ENCODE peak calls at places on chromosomes 5 and 9, in nine cellular contexts. C is K562, M is sigmoid colon, F is ovary, I is tibial nerve, Z is stomach, H is A549, P is GM12878, W is suprapubic skin. D is an unnamed sample.

GRCh38 chr9:76321185-76321828 is 72.9 kb downstream of the RFK start:
- DNase-seq in P (no peak), Z (no peak), W (no peak), C (no peak), M (no peak), H (peak), I (no peak), F (no peak), D (no peak)

GRCh38 chr9:71518045-71518888 is 250.0 kb downstream of the CEMIP2 start:
- DNase-seq in F (no peak), M (no peak), H (no peak), C (no peak), W (no peak), Z (no peak), P (no peak), I (no peak), D (no peak)

GRCh38 chr5:177335701-177336065 is 15.8 kb downstream of the LMAN2 start:
- DNase-seq in M (no peak), Z (no peak), F (no peak), C (no peak), W (no peak), H (no peak), I (no peak), P (no peak), D (no peak)

GRCh38 chr9:21028476-21028875 is 3.0 kb downstream of the HACD4 start:
- DNase-seq in F (no peak), W (no peak), I (no peak), Z (no peak), M (no peak), H (no peak), C (no peak), P (no peak), D (no peak)

GRCh38 chr9:129595323-129595741 is 25.6 kb downstream of the C9orf50 start:
- DNase-seq in H (no peak), M (no peak), I (no peak), C (no peak), W (no peak), Z (no peak), F (no peak), P (no peak), D (no peak)

GRCh38 chr5:115551415-115551814 is 6.8 kb upstream of the FEM1C start:
- DNase-seq in P (no peak), I (no peak), H (peak), C (peak), F (no peak), W (no peak), Z (no peak), M (no peak), D (peak)

GRCh38 chr5:74626386-74627222 is 13.9 kb downstream of the ENC1 start:
- DNase-seq in H (no peak), W (no peak), I (no peak), M (no peak), C (no peak), F (no peak), P (no peak), Z (no peak), D (no peak)

GRCh38 chr5:123496892-123497291 is 15.1 kb upstream of the CSNK1G3 start:
- DNase-seq in M (no peak), H (no peak), F (no peak), W (no peak), Z (no peak), I (no peak), C (no peak), P (no peak), D (no peak)

GRCh38 chr5:56481998-56482698 is 249.0 kb upstream of the ANKRD55 start:
- DNase-seq in W (no peak), F (no peak), H (no peak), Z (no peak), I (no peak), P (no peak), M (no peak), C (no peak), D (no peak)

GRCh38 chr5:135371738-135372232 is 27.2 kb downstream of the MACROH2A1 start:
- DNase-seq in F (no peak), I (no peak), P (no peak), W (peak), C (no peak), H (peak), Z (no peak), M (no peak), D (no peak)

GRCh38 chr5:1881731-1882336 is 891 bp downstream of the IRX4 start:
- DNase-seq in Z (no peak), H (no peak), W (no peak), M (no peak), P (no peak), F (no peak), C (no peak), I (no peak), D (no peak)

GRCh38 chr9:126523621-126524111 is 90.1 kb upstream of the LMX1B start:
- DNase-seq in I (peak), H (no peak), M (peak), F (no peak), W (peak), Z (no peak), C (no peak), P (no peak), D (no peak)

GRCh38 chr5:151081426-151082273 is 816 bp upstream of the TNIP1 start:
- DNase-seq in P (no peak), M (no peak), H (no peak), C (no peak), F (no peak), W (no peak), I (peak), Z (no peak), D (no peak)

GRCh38 chr5:69494481-69494880 is 1.9 kb downstream of the OCLN start:
- DNase-seq in C (no peak), I (no peak), M (no peak), P (no peak), Z (no peak), H (no peak), W (no peak), F (no peak), D (no peak)

GRCh38 chr5:146706321-146706972 is 172.1 kb downstream of the PPP2R2B start:
- DNase-seq in I (no peak), W (no peak), C (no peak), F (no peak), Z (no peak), P (no peak), M (no peak), H (peak), D (no peak)

GRCh38 chr9:17578911-17579793 is at the start of gene SH3GL2:
- DNase-seq in F (peak), Z (peak), I (no peak), W (no peak), P (no peak), H (peak), M (no peak), C (no peak), D (peak)

GRCh38 chr5:154251529-154251928 is 61.0 kb downstream of the GALNT10 start:
- DNase-seq in M (no peak), I (no peak), C (no peak), W (no peak), F (no peak), Z (no peak), H (no peak), P (no peak), D (no peak)

GRCh38 chr9:98720402-98720801 is 11.7 kb upstream of the GABBR2 start:
- DNase-seq in F (no peak), H (no peak), P (no peak), C (no peak), W (no peak), M (no peak), I (no peak), Z (no peak), D (no peak)

GRCh38 chr9:98199388-98200033 is 7.1 kb upstream of the CORO2A start:
- DNase-seq in P (no peak), I (no peak), M (no peak), C (no peak), W (no peak), Z (no peak), F (no peak), H (no peak), D (no peak)

GRCh38 chr5:74127377-74128338 is 501.7 kb downstream of the ARHGEF28 start:
- DNase-seq in C (no peak), I (no peak), H (peak), W (no peak), Z (no peak), M (no peak), F (no peak), P (no peak), D (no peak)

GRCh38 chr5:141875022-141875740 is 3.0 kb downstream of the PCDH1 start:
- DNase-seq in I (no peak), C (no peak), F (peak), P (no peak), Z (peak), H (no peak), W (no peak), M (no peak), D (no peak)

GRCh38 chr5:141877478-141878185 is 578 bp downstream of the PCDH1 start:
- DNase-seq in M (no peak), C (no peak), P (no peak), F (no peak), W (no peak), Z (no peak), H (peak), I (no peak), D (peak)

GRCh38 chr5:141878186-141878770 is at the start of gene PCDH1:
- DNase-seq in I (no peak), Z (peak), C (peak), F (peak), H (peak), M (no peak), W (no peak), P (no peak), D (peak)

GRCh38 chr5:141875795-141876627 is 2.2 kb downstream of the PCDH1 start:
- DNase-seq in W (no peak), I (no peak), Z (peak), F (peak), C (peak), M (no peak), P (no peak), H (no peak), D (peak)

DNA sequence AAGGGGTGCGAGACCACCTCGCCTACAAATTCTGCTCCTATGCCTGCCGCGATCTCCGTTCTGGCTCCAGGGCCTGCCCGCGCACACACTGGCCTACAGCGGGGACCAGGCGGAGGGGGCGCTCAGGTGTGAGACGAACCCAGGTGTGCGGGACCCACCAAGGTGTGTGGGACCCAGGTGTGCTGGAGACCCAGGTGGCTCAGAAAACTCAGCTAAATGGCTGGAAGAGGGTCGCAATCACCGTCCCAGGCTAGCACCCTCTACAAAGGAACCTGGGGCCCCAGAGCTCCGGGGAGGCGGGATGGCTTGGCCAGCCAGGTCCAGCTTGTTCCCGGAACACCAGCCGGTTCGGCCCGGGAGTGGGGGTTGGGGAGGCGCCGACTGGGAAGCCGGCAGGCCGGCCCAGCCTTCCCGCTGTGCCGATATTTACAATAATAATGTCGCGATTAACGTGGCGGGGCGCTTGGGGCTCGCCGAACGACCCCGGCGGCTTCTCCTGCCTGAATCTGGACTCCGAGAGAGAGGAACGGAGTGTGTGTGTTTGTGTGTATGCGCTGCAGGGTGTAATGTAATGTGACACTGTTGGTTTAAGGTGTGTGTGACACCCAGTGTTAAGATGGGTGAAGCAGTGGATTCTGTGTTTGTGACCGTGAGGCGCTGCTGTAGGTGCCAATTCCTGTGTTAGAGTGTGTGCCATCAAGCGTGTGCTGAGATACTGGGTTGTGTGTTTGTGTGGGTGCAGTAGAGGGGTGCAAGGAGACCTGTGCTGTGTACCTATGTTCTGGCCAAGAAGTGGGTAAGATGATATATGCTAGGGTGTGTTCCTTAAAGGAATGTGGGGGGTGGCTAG is 1.4 kb downstream of the PCDH1 start:
- DNase-seq in H (peak), C (no peak), W (no peak), Z (peak), I (no peak), M (no peak), P (no peak), F (no peak), D (peak)
- H3K27ac ChIP-seq in H (no peak), C (peak), W (peak), Z (peak), I (no peak), M (peak), P (no peak), F (no peak), D (peak)

GRCh38 chr5:43066231-43066798 is 26.2 kb upstream of the ANXA2R start:
- DNase-seq in C (peak), F (peak), W (peak), P (peak), I (peak), M (peak), Z (peak), H (peak), D (peak)
- TF ChIP-seq POLR2A in C (no peak), F (no peak), W (no peak), P (peak), I (no peak), M (no peak), Z (no peak), H (peak), D (peak)

DNA sequence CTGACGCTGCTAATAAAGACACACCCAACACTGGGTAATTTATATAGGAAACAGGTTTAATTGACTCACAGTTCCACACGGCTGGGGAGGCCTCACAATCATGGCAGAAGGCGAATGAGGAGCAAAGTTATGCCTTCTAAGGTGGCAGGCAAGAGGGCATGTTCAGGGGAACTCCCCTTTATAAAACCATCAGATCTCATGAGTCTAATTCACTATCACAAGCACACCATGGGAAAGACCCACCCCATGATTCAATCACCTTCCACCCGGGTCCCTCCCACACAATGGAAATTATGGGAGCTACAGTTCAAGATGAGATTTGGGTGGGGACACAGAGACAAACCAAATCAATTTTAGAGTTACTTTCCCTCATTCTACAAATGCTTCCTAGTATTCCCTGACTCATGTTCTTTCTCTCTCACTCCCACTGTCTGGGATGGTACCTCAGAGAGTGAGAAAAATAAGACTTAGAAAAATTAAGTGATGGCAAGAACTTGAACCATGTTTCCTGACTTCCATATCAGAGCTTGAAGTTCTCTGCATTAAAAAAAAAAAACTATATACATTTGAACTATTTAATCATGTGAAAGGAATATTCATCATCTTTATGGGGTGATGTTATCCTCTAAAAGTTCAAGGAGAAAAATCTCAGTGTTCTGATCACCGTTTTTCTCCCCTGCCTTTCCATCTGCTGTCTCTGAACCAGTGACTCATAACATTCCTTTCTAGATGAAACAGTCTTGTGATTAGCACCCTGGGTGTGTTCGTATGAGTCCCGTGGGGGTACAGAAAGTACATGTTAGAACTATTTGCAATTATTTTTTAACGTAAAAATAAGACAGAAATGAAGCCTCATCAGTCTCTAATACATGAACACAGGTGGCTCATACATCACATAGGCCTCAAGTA is 282.9 kb downstream of the SLF1 start:
- DNase-seq in Z (no peak), C (no peak), I (peak), P (peak), H (peak), M (no peak), F (no peak), W (no peak), D (no peak)
- TF ChIP-seq EP300 in Z (no peak), C (no peak), I (peak), P (no peak), H (no peak), M (no peak), F (no peak), W (no peak), D (no peak)

GRCh38 chr5:157020002-157020401 is 38.9 kb downstream of the HAVCR1 start:
- DNase-seq in P (no peak), W (no peak), H (no peak), C (no peak), Z (no peak), I (no peak), M (no peak), F (no peak), D (no peak)
- H3K27ac ChIP-seq in P (no peak), W (no peak), H (no peak), C (no peak), Z (no peak), I (no peak), M (no peak), F (no peak), D (no peak)

GRCh38 chr5:54313311-54314270 is 3.2 kb upstream of the ARL15 start:
- DNase-seq in P (no peak), I (no peak), W (no peak), Z (no peak), C (no peak), M (no peak), F (no peak), H (no peak), D (no peak)
- TF ChIP-seq POLR2A in P (no peak), I (no peak), W (no peak), Z (no peak), C (peak), M (no peak), F (no peak), H (no peak), D (no peak)